ENCODE peak calls at places on chromosomes 5 and 9, in six cellular contexts. R is K562, L is HepG2, X is H1, A is HCT116, G is GM12878. P is an unnamed sample.

GRCh38 chr5:139461698-139462097 is 845 bp downstream of the ECSCR start:
- DNase-seq in A (no peak), X (no peak), L (no peak), G (no peak), R (no peak), P (peak)

GRCh38 chr9:108620767-108621166 is 235.0 kb downstream of the ACTL7B start:
- DNase-seq in X (no peak), L (no peak), G (no peak), A (no peak), R (no peak), P (no peak)

GRCh38 chr5:1488882-1489680 is 34.7 kb downstream of the LPCAT1 start:
- DNase-seq in R (no peak), X (no peak), A (no peak), L (no peak), G (peak), P (no peak)

GRCh38 chr5:57422341-57422740 is 60.3 kb downstream of the ACTBL2 start:
- DNase-seq in X (no peak), A (no peak), L (no peak), R (no peak), G (no peak), P (no peak)

GRCh38 chr5:56078675-56079500 is 84.1 kb upstream of the IL6ST start:
- DNase-seq in L (peak), X (no peak), G (no peak), R (no peak), A (no peak), P (no peak)

GRCh38 chr5:115100556-115100955 is 69.2 kb downstream of the TRIM36 start:
- DNase-seq in A (no peak), R (no peak), G (no peak), L (no peak), X (no peak), P (no peak)

GRCh38 chr9:125513634-125514413 is 193.2 kb downstream of the MAPKAP1 start:
- DNase-seq in R (peak), X (no peak), A (no peak), L (peak), G (peak), P (no peak)

GRCh38 chr5:153276151-153276550 is 214.3 kb upstream of the GRIA1 start:
- DNase-seq in R (peak), X (peak), L (peak), A (no peak), G (no peak), P (no peak)

GRCh38 chr5:96997265-96997859 is 61.5 kb downstream of the LNPEP start:
- DNase-seq in X (no peak), R (peak), A (peak), G (no peak), L (peak), P (peak)

GRCh38 chr5:97560176-97560993 is 377.3 kb upstream of the RIOK2 start:
- DNase-seq in G (no peak), A (no peak), L (no peak), R (no peak), X (no peak), P (no peak)

GRCh38 chr5:131505237-131505908 is 129.7 kb downstream of the RAPGEF6 start:
- DNase-seq in L (no peak), X (no peak), A (no peak), G (no peak), R (no peak), P (no peak)
- TF ChIP-seq SIN3A in L (no peak), X (no peak), A (no peak), G (no peak), R (no peak), P (no peak)

GRCh38 chr5:61319388-61320146 is 12.5 kb upstream of the ZSWIM6 start:
- DNase-seq in R (peak), G (peak), A (no peak), X (peak), L (no peak), P (peak)
- TF ChIP-seq YY1 in R (no peak), G (peak), A (no peak), X (no peak), L (no peak), P (no peak)

GRCh38 chr9:70465904-70466303 is 51.4 kb upstream of the KLF9 start:
- DNase-seq in X (no peak), R (no peak), G (no peak), L (no peak), A (no peak), P (no peak)

GRCh38 chr9:70463877-70464276 is 49.4 kb upstream of the KLF9 start:
- DNase-seq in R (no peak), X (no peak), L (no peak), A (no peak), G (no peak), P (no peak)

GRCh38 chr9:70465398-70465797 is 50.9 kb upstream of the KLF9 start:
- DNase-seq in X (no peak), R (no peak), L (no peak), G (no peak), A (no peak), P (no peak)

GRCh38 chr9:70470050-70471015 is 55.9 kb upstream of the KLF9 start:
- DNase-seq in A (no peak), R (no peak), L (peak), X (no peak), G (no peak), P (no peak)

DNA sequence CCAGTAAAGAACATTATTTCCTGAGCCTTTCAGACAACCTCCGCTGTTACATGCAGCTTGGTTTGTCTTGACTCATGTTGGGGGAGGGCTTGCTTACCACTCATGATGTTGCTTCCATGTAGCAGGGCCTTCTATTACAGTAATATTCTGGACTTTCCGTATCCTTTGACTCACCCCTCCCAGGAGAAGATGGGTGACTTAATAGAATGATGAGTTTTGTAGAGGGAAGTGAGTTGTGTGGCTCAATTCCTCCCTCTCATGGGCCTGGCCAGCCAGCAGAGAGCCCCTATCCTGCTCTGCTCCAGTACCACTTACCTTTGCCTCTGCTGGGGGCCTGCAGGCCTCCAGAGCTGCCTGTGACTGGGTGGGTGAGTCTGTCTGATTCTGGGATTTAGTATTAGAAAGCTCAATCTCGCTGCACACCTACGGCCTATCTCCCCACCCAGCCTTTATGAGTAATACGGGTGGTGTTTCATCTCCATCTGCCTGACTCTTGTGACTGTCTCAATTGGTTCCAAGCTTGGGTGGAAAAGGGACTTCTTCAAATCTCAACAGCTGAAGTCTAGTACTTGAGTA is 52.6 kb upstream of the KLF9 start:
- DNase-seq in R (peak), L (no peak), A (no peak), X (no peak), G (no peak), P (no peak)
- H2AFZ ChIP-seq in R (no peak), L (no peak), A (no peak), X (no peak), G (no peak), P (no peak)

GRCh38 chr5:5716665-5717064 is 294.2 kb downstream of the ICE1 start:
- DNase-seq in A (no peak), X (no peak), L (no peak), G (no peak), R (no peak), P (no peak)

GRCh38 chr5:5726401-5726800 is 303.9 kb downstream of the ICE1 start:
- DNase-seq in X (no peak), L (no peak), A (no peak), G (no peak), R (no peak), P (no peak)

GRCh38 chr5:5719292-5719691 is 296.8 kb downstream of the ICE1 start:
- DNase-seq in X (no peak), A (no peak), G (no peak), L (no peak), R (no peak), P (no peak)

GRCh38 chr5:5721881-5722280 is 299.4 kb downstream of the ICE1 start:
- DNase-seq in G (no peak), A (no peak), R (no peak), L (no peak), X (no peak), P (no peak)
- TF ChIP-seq SIN3A in G (no peak), A (no peak), R (no peak), L (no peak), X (no peak), P (no peak)

DNA sequence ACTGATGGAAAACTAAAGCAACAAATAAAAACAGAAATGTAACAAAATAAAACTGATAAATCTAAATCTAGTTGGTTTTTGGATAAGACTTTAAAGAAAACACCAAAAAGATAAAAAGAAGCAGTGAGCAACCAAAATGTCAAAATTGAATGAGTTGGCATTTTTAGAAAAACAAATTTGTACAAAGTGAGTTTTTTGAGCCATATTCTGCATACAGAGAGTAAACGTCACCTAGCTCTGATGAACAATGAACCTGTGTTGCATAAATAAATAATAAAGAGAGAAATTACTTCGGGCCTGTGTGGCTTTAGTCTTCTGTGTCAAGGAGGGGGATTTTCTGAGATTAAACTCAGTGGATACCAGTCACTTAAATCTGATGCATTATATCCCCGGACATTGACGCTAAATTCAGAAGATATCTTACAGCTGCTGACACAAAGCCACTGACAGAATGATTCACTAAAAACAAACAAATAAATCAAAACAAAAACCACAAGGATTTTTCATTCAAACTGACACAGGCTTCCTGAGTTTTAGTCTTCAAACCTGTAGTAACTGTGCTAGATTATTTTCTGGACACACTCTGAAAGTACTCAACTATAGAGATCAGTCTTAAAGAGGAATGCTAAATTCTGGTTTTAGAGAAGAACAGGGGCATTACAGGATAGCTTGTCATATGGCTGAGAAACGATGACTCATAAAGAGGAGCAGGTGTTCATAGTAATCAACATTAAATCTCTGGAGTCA is 403.5 kb upstream of the ST8SIA4 start:
- DNase-seq in A (peak), G (no peak), R (no peak), L (no peak), X (no peak), P (no peak)
- TF ChIP-seq YY1 in A (no peak), G (no peak), R (no peak), L (no peak), X (no peak), P (no peak)

GRCh38 chr5:135993248-135993893 is 35.4 kb upstream of the TGFBI start:
- DNase-seq in A (no peak), R (no peak), G (no peak), L (no peak), X (no peak), P (no peak)
- H2AFZ ChIP-seq in A (no peak), R (no peak), G (no peak), L (no peak), X (no peak), P (no peak)